ENCODE peak calls at places on chromosomes 7 and 10, in five cellular contexts. Q is GM03348; E is upper lobe of right lung; W is NCI-H187 treated with DMSO at 0.1 percent for 48 hours; I is stimulated activated CD8-positive, alpha-beta memory T cell treated with anti-CD3 and anti-CD28 coated beads, Interleukin-2, amount 100 ng/mL, for 1 hour. J is an unnamed sample.

GRCh38 chr10:127563718-127564553 is 14.8 kb downstream of the NPS start:
- DNase-seq in Q (no peak), E (peak; percentile 79), W (no peak), I (no peak), J (no peak)

GRCh38 chr10:32983333-32983909 is 25.4 kb upstream of the ITGB1 start:
- DNase-seq in Q (peak; percentile 81), E (no peak), W (no peak), I (no peak), J (peak; percentile 85)

GRCh38 chr10:78972160-78972946 is 96.4 kb upstream of the ZMIZ1 start:
- DNase-seq in Q (peak; percentile 85), E (peak; percentile 78), W (no peak), I (no peak), J (peak; percentile 83)

GRCh38 chr7:2863461-2864066 is 19.5 kb upstream of the GNA12 start:
- DNase-seq in Q (peak; percentile 93), E (peak; percentile 87), W (no peak), I (peak; percentile 50), J (peak; percentile 95)

GRCh38 chr10:12602557-12602956 is 253.2 kb downstream of the CAMK1D start:
- DNase-seq in Q (no peak), E (no peak), W (no peak), I (no peak), J (no peak)

GRCh38 chr7:45292481-45292880 is 134.9 kb downstream of the RAMP3 start:
- DNase-seq in Q (no peak), E (no peak), W (no peak), I (no peak), J (no peak)

GRCh38 chr7:109956916-109957315 is 1134.0 kb upstream of the LRRN3 start:
- DNase-seq in Q (no peak), E (no peak), W (no peak), I (no peak), J (no peak)

GRCh38 chr10:119595134-119595714 is 1.5 kb downstream of the TIAL1 start:
- DNase-seq in Q (peak; percentile 35), E (no peak), W (no peak), I (no peak), J (peak; percentile 27)

GRCh38 chr7:131109757-131110293 is 217.9 kb upstream of the MKLN1 start:
- DNase-seq in Q (peak; percentile 91), E (peak; percentile 91), W (no peak), I (peak; percentile 48), J (peak; percentile 81)

J was measured in AG08395.